ENCODE peak calls at places on chromosomes 7 and 10, in ten cellular contexts. U is cardiac muscle cell; E is EH; O is Caki2; M is COR-L47; T is esophagus squamous epithelium; C is CD4-positive, alpha-beta T cell; S is breast epithelium; K is NCI-H187; W is stomach. P is an unnamed sample.

GRCh38 chr10:47356708-47357107 is 8.5 kb downstream of the RBP3 start:
- DNase-seq in U (no peak), W (no peak), M (no peak), T (no peak), E (no peak), S (no peak), C (no peak), K (no peak), O (no peak), P (no peak)

GRCh38 chr10:28577506-28577905 is 44.6 kb downstream of the WAC start:
- DNase-seq in M (no peak), U (no peak), W (no peak), T (no peak), S (no peak), C (no peak), E (no peak), K (no peak), O (no peak), P (no peak)

GRCh38 chr10:132904814-132905649 is 37.3 kb downstream of the CFAP46 start:
- DNase-seq in K (no peak), C (no peak), E (no peak), W (no peak), S (no peak), M (no peak), U (no peak), O (no peak), T (no peak), P (peak)

GRCh38 chr7:50266893-50267386 is 37.6 kb upstream of the IKZF1 start:
- DNase-seq in T (no peak), O (no peak), U (no peak), C (peak), M (no peak), W (peak), E (no peak), S (no peak), K (no peak), P (no peak)

GRCh38 chr10:45471531-45472310 is 97.7 kb downstream of the ALOX5 start:
- DNase-seq in S (no peak), W (no peak), U (no peak), T (no peak), E (peak), O (no peak), K (no peak), M (no peak), C (no peak), P (no peak)

GRCh38 chr7:5228066-5228465 is 38.0 kb downstream of the WIPI2 start:
- DNase-seq in S (no peak), K (no peak), O (no peak), T (no peak), W (no peak), C (no peak), M (no peak), U (no peak), E (no peak), P (no peak)

GRCh38 chr7:100803398-100804161 is 23.7 kb downstream of the EPHB4 start:
- DNase-seq in E (peak), T (peak), W (peak), K (peak), U (peak), C (no peak), O (peak), M (no peak), S (peak), P (peak)

GRCh38 chr10:94644352-94644751 is 39.2 kb upstream of the CYP2C18 start:
- DNase-seq in W (no peak), S (no peak), C (no peak), O (no peak), E (no peak), M (no peak), U (no peak), K (no peak), T (no peak), P (no peak)

GRCh38 chr7:18961997-18962396 is 155.4 kb downstream of the TWIST1 start:
- DNase-seq in E (peak), T (no peak), O (no peak), W (no peak), K (no peak), S (no peak), C (no peak), U (no peak), M (no peak), P (peak)

GRCh38 chr10:132977076-132977475 is 34.7 kb upstream of the CFAP46 start:
- DNase-seq in K (no peak), O (no peak), U (no peak), C (no peak), T (no peak), W (no peak), E (no peak), S (no peak), M (no peak), P (no peak)

GRCh38 chr7:151382079-151382885 is 27.6 kb downstream of the WDR86 start:
- DNase-seq in C (no peak), M (no peak), U (no peak), E (no peak), K (no peak), S (no peak), T (no peak), O (no peak), W (no peak), P (no peak)

GRCh38 chr10:83934062-83934461 is 205.2 kb upstream of the GHITM start:
- DNase-seq in W (no peak), E (no peak), M (no peak), O (no peak), S (no peak), K (no peak), U (no peak), T (no peak), C (no peak), P (no peak)

GRCh38 chr7:115047968-115048720 is 126.2 kb downstream of the MDFIC start:
- DNase-seq in S (no peak), K (no peak), O (no peak), W (no peak), T (no peak), U (no peak), M (no peak), C (no peak), E (peak), P (peak)

GRCh38 chr10:6062101-6062771 is at the start of gene IL2RA:
- DNase-seq in K (no peak), C (peak), W (peak), S (no peak), T (no peak), E (no peak), U (no peak), O (no peak), M (no peak), P (no peak)

GRCh38 chr10:125093199-125093841 is 67.0 kb downstream of the CTBP2 start:
- DNase-seq in C (no peak), K (no peak), T (no peak), U (peak), M (no peak), W (peak), S (no peak), O (no peak), E (peak), P (peak)

GRCh38 chr7:125602441-125602840 is 672.8 kb upstream of the POT1 start:
- DNase-seq in M (no peak), S (no peak), W (no peak), C (no peak), E (no peak), U (no peak), T (no peak), K (no peak), O (no peak), P (no peak)

GRCh38 chr7:129468087-129468486 is 33.9 kb downstream of the STRIP2 start:
- DNase-seq in E (peak), O (no peak), M (no peak), T (no peak), C (no peak), K (no peak), W (no peak), S (no peak), U (no peak), P (peak)

GRCh38 chr7:23811540-23811939 is 101.5 kb downstream of the STK31 start:
- DNase-seq in K (no peak), U (no peak), E (peak), C (no peak), O (no peak), M (no peak), S (no peak), T (no peak), W (no peak), P (no peak)

GRCh38 chr10:129754211-129755050 is 209.6 kb downstream of the EBF3 start:
- DNase-seq in M (no peak), E (no peak), C (no peak), U (no peak), T (no peak), O (no peak), K (no peak), W (peak), S (peak), P (no peak)

GRCh38 chr10:75705426-75705825 is 274.0 kb downstream of the LRMDA start:
- DNase-seq in K (no peak), E (no peak), M (no peak), T (no peak), S (no peak), W (no peak), O (no peak), C (no peak), U (no peak), P (no peak)

GRCh38 chr10:86941426-86941825 is 16.0 kb downstream of the MMRN2 start:
- DNase-seq in M (no peak), C (no peak), T (no peak), K (no peak), E (no peak), S (peak), W (no peak), U (no peak), O (no peak), P (no peak)

GRCh38 chr10:43824934-43825333 is 176.3 kb upstream of the ZNF32 start:
- DNase-seq in T (no peak), O (no peak), K (no peak), U (no peak), E (peak), S (peak), W (no peak), M (no peak), C (no peak), P (peak)

GRCh38 chr10:117342638-117343037 is 32.6 kb downstream of the PDZD8 start:
- DNase-seq in S (no peak), W (no peak), O (peak), E (peak), K (no peak), M (no peak), T (no peak), U (no peak), C (no peak), P (peak)

P was measured in IMR-90.